ENCODE peak calls at places on chromosomes 1 and 21, in eight cellular contexts. One of them, this sample, is unnamed.

GRCh38 chr1:6373961-6374720 is 19.4 kb downstream of the ACOT7 start:
- DNase-seq in dermis microvascular lymphatic vessel endothelial cell: no peak
- DNase-seq in stomach: peak; percentile 61
- DNase-seq in lower lobe of right lung: no peak
- DNase-seq in cardiac muscle cell: no peak
- DNase-seq in iris pigment epithelial cell: no peak
- DNase-seq in posterior cingulate gyrus: no peak
- DNase-seq in left lung: no peak
- DNase-seq in this sample: no peak

GRCh38 chr21:46455575-46456385 is 2.9 kb upstream of the DIP2A start:
- DNase-seq in dermis microvascular lymphatic vessel endothelial cell: peak; percentile 95
- DNase-seq in lower lobe of right lung: no peak
- DNase-seq in posterior cingulate gyrus: no peak
- DNase-seq in cardiac muscle cell: no peak
- DNase-seq in iris pigment epithelial cell: peak; percentile 74
- DNase-seq in stomach: no peak
- DNase-seq in left lung: no peak
- DNase-seq in this sample: peak; percentile 96

GRCh38 chr1:205693421-205693991 is 13.2 kb upstream of the SLC45A3 start:
- DNase-seq in iris pigment epithelial cell: no peak
- DNase-seq in dermis microvascular lymphatic vessel endothelial cell: no peak
- DNase-seq in cardiac muscle cell: peak; percentile 35
- DNase-seq in left lung: no peak
- DNase-seq in posterior cingulate gyrus: no peak
- DNase-seq in lower lobe of right lung: no peak
- DNase-seq in stomach: no peak
- DNase-seq in this sample: no peak

GRCh38 chr1:221908573-221908972 is 166.7 kb upstream of the DUSP10 start:
- DNase-seq in dermis microvascular lymphatic vessel endothelial cell: no peak
- DNase-seq in stomach: no peak
- DNase-seq in posterior cingulate gyrus: no peak
- DNase-seq in left lung: no peak
- DNase-seq in iris pigment epithelial cell: no peak
- DNase-seq in cardiac muscle cell: no peak
- DNase-seq in lower lobe of right lung: no peak
- DNase-seq in this sample: no peak

GRCh38 chr1:164440222-164440621 is 118.8 kb upstream of the PBX1 start:
- DNase-seq in dermis microvascular lymphatic vessel endothelial cell: no peak
- DNase-seq in iris pigment epithelial cell: peak; percentile 12
- DNase-seq in stomach: no peak
- DNase-seq in left lung: no peak
- DNase-seq in cardiac muscle cell: peak; percentile 87
- DNase-seq in lower lobe of right lung: no peak
- DNase-seq in posterior cingulate gyrus: no peak
- DNase-seq in this sample: no peak

GRCh38 chr1:221429262-221429661 is 312.6 kb downstream of the DUSP10 start:
- DNase-seq in cardiac muscle cell: no peak
- DNase-seq in stomach: no peak
- DNase-seq in left lung: no peak
- DNase-seq in iris pigment epithelial cell: peak; percentile 72
- DNase-seq in posterior cingulate gyrus: no peak
- DNase-seq in dermis microvascular lymphatic vessel endothelial cell: no peak
- DNase-seq in lower lobe of right lung: no peak
- DNase-seq in this sample: no peak

GRCh38 chr1:218846166-218846565 is 327.5 kb upstream of the LYPLAL1 start:
- DNase-seq in dermis microvascular lymphatic vessel endothelial cell: no peak
- DNase-seq in stomach: no peak
- DNase-seq in iris pigment epithelial cell: no peak
- DNase-seq in cardiac muscle cell: no peak
- DNase-seq in lower lobe of right lung: no peak
- DNase-seq in posterior cingulate gyrus: no peak
- DNase-seq in left lung: no peak
- DNase-seq in this sample: no peak

GRCh38 chr1:94925561-94926364 is 1.1 kb downstream of the CNN3 start:
- DNase-seq in stomach: peak; percentile 52
- DNase-seq in left lung: peak; percentile 74
- DNase-seq in posterior cingulate gyrus: peak; percentile 68
- DNase-seq in lower lobe of right lung: peak; percentile 57
- DNase-seq in dermis microvascular lymphatic vessel endothelial cell: peak; percentile 51
- DNase-seq in cardiac muscle cell: peak; percentile 88
- DNase-seq in iris pigment epithelial cell: peak; percentile 81
- DNase-seq in this sample: peak; percentile 83

GRCh38 chr1:3789421-3790300 is 6.6 kb downstream of the LRRC47 start:
- DNase-seq in cardiac muscle cell: no peak
- DNase-seq in stomach: no peak
- DNase-seq in left lung: no peak
- DNase-seq in lower lobe of right lung: peak; percentile 30
- DNase-seq in dermis microvascular lymphatic vessel endothelial cell: no peak
- DNase-seq in posterior cingulate gyrus: no peak
- DNase-seq in iris pigment epithelial cell: no peak
- DNase-seq in this sample: no peak

GRCh38 chr1:16067127-16067768 is 6.2 kb downstream of the FAM131C start:
- DNase-seq in stomach: peak; percentile 57
- DNase-seq in posterior cingulate gyrus: peak; percentile 46
- DNase-seq in dermis microvascular lymphatic vessel endothelial cell: no peak
- DNase-seq in cardiac muscle cell: no peak
- DNase-seq in lower lobe of right lung: no peak
- DNase-seq in iris pigment epithelial cell: no peak
- DNase-seq in left lung: no peak
- DNase-seq in this sample: peak; percentile 40

GRCh38 chr1:245807306-245807705 is 652.5 kb downstream of the KIF26B start:
- DNase-seq in dermis microvascular lymphatic vessel endothelial cell: no peak
- DNase-seq in lower lobe of right lung: peak; percentile 69
- DNase-seq in cardiac muscle cell: no peak
- DNase-seq in stomach: no peak
- DNase-seq in posterior cingulate gyrus: no peak
- DNase-seq in iris pigment epithelial cell: no peak
- DNase-seq in left lung: peak; percentile 68
- DNase-seq in this sample: no peak

GRCh38 chr1:173269490-173270230 is 62.5 kb upstream of the TNFSF4 start:
- DNase-seq in left lung: no peak
- DNase-seq in posterior cingulate gyrus: no peak
- DNase-seq in lower lobe of right lung: no peak
- DNase-seq in stomach: no peak
- DNase-seq in cardiac muscle cell: no peak
- DNase-seq in dermis microvascular lymphatic vessel endothelial cell: no peak
- DNase-seq in iris pigment epithelial cell: peak; percentile 98
- DNase-seq in this sample: peak; percentile 90

GRCh38 chr1:223215026-223215425 is 72.0 kb upstream of the TLR5 start:
- DNase-seq in left lung: no peak
- DNase-seq in dermis microvascular lymphatic vessel endothelial cell: no peak
- DNase-seq in lower lobe of right lung: no peak
- DNase-seq in cardiac muscle cell: no peak
- DNase-seq in iris pigment epithelial cell: no peak
- DNase-seq in posterior cingulate gyrus: no peak
- DNase-seq in stomach: no peak
- DNase-seq in this sample: no peak

GRCh38 chr1:231930257-231930947 is 303.8 kb downstream of the DISC1 start:
- DNase-seq in posterior cingulate gyrus: no peak
- DNase-seq in dermis microvascular lymphatic vessel endothelial cell: no peak
- DNase-seq in iris pigment epithelial cell: no peak
- DNase-seq in stomach: no peak
- DNase-seq in cardiac muscle cell: no peak
- DNase-seq in lower lobe of right lung: no peak
- DNase-seq in left lung: no peak
- DNase-seq in this sample: no peak

GRCh38 chr21:41258617-41259016 is 58.0 kb upstream of the FAM3B start:
- DNase-seq in dermis microvascular lymphatic vessel endothelial cell: no peak
- DNase-seq in iris pigment epithelial cell: peak; percentile 15
- DNase-seq in stomach: no peak
- DNase-seq in lower lobe of right lung: no peak
- DNase-seq in cardiac muscle cell: no peak
- DNase-seq in posterior cingulate gyrus: no peak
- DNase-seq in left lung: no peak
- DNase-seq in this sample: no peak

GRCh38 chr1:28830814-28831213 is 18.8 kb downstream of the OPRD1 start:
- DNase-seq in stomach: no peak
- DNase-seq in lower lobe of right lung: no peak
- DNase-seq in posterior cingulate gyrus: peak; percentile 34
- DNase-seq in dermis microvascular lymphatic vessel endothelial cell: no peak
- DNase-seq in cardiac muscle cell: no peak
- DNase-seq in left lung: no peak
- DNase-seq in iris pigment epithelial cell: no peak
- DNase-seq in this sample: no peak

This sample was measured in lung microvascular endothelial cell.